ENCODE peak calls at places on chromosomes 6 and 20, in ten cellular contexts. D, C, N, U, F, X, I, A, G and V are unnamed samples.

GRCh38 chr6:169969372-169970099 is 218.1 kb downstream of the ERMARD start:
- DNase-seq in D (no peak), C (no peak), N (no peak), U (no peak), F (no peak), X (no peak), I (no peak), A (peak), G (peak), V (no peak)

GRCh38 chr6:79375635-79376425 is 141.3 kb upstream of the HMGN3 start:
- DNase-seq in D (no peak), C (no peak), N (no peak), U (no peak), F (no peak), X (no peak), I (no peak), A (no peak), G (no peak), V (no peak)

GRCh38 chr6:3318226-3318625 is 59.5 kb downstream of the PSMG4 start:
- DNase-seq in D (no peak), C (no peak), N (no peak), U (no peak), F (no peak), X (no peak), I (no peak), A (no peak), G (no peak), V (no peak)

GRCh38 chr20:266604-267562 is 9.4 kb downstream of the DEFB132 start:
- DNase-seq in D (peak), C (peak), N (peak), U (peak), F (peak), X (peak), I (peak), A (peak), G (peak), V (peak)

GRCh38 chr6:10451828-10452509 is 37.1 kb upstream of the TFAP2A start:
- DNase-seq in D (no peak), C (peak), N (peak), U (no peak), F (no peak), X (peak), I (no peak), A (no peak), G (peak), V (no peak)

GRCh38 chr6:52512199-52512598 is 64.7 kb downstream of the TRAM2 start:
- DNase-seq in D (no peak), C (no peak), N (peak), U (peak), F (no peak), X (no peak), I (no peak), A (peak), G (no peak), V (no peak)

GRCh38 chr6:148529010-148529409 is 186.4 kb downstream of the SASH1 start:
- DNase-seq in D (peak), C (no peak), N (no peak), U (no peak), F (no peak), X (no peak), I (no peak), A (no peak), G (no peak), V (no peak)

GRCh38 chr6:111602481-111603404 is 2.9 kb downstream of the TRAF3IP2 start:
- DNase-seq in D (no peak), C (no peak), N (peak), U (peak), F (no peak), X (peak), I (no peak), A (peak), G (no peak), V (no peak)

GRCh38 chr6:122268394-122268793 is 131.1 kb upstream of the HSF2 start:
- DNase-seq in D (no peak), C (no peak), N (no peak), U (no peak), F (no peak), X (no peak), I (no peak), A (no peak), G (no peak), V (no peak)